ENCODE peak calls at places on chromosome 18, in six cellular contexts. C, V, D, Y, W and U are unnamed samples.

GRCh38 chr18:23614891-23615290 is 28.6 kb upstream of the NPC1 start:
- DNase-seq in C (no peak), D (no peak), W (no peak), Y (no peak), V (no peak), U (no peak)

GRCh38 chr18:155688-156087 is 2.7 kb upstream of the USP14 start:
- DNase-seq in Y (no peak), W (no peak), V (no peak), C (no peak), D (no peak), U (no peak)

GRCh38 chr18:42268793-42269192 is 313.8 kb downstream of the PIK3C3 start:
- DNase-seq in D (no peak), V (no peak), W (no peak), Y (no peak), C (no peak), U (no peak)

GRCh38 chr18:49026501-49027378 is 76.0 kb upstream of the SMAD7 start:
- DNase-seq in V (no peak), Y (no peak), D (no peak), C (no peak), W (no peak), U (no peak)

GRCh38 chr18:27144672-27145071 is 40.4 kb downstream of the CHST9 start:
- DNase-seq in D (no peak), C (no peak), Y (no peak), W (no peak), V (no peak), U (peak; percentile 74)

GRCh38 chr18:13725566-13726227 is 661 bp downstream of the FAM210A start:
- DNase-seq in V (no peak), Y (no peak), D (peak; percentile 3), C (no peak), W (no peak), U (peak; percentile 17)

GRCh38 chr18:50654211-50654610 is 94.3 kb downstream of the MAPK4 start:
- DNase-seq in D (no peak), W (no peak), Y (no peak), C (no peak), V (no peak), U (no peak)

GRCh38 chr18:57780318-57781127 is 22.6 kb downstream of the ATP8B1 start:
- DNase-seq in Y (no peak), V (no peak), W (no peak), D (no peak), C (no peak), U (no peak)

GRCh38 chr18:8946046-8946838 is 156.3 kb upstream of the NDUFV2 start:
- DNase-seq in C (no peak), D (no peak), V (no peak), W (no peak), Y (no peak), U (peak; percentile 95)

GRCh38 chr18:50644146-50644545 is 84.3 kb downstream of the MAPK4 start:
- DNase-seq in W (no peak), C (no peak), Y (no peak), V (no peak), D (no peak), U (no peak)

GRCh38 chr18:26963292-26963691 is 97.8 kb upstream of the AQP4 start:
- DNase-seq in W (no peak), D (no peak), Y (no peak), C (no peak), V (no peak), U (peak; percentile 14)

GRCh38 chr18:79393626-79394401 is 1.9 kb upstream of the NFATC1 start:
- DNase-seq in C (no peak), Y (peak; percentile 66), W (peak; percentile 97), V (peak; percentile 79), D (no peak), U (peak; percentile 83)

GRCh38 chr18:59911600-59911999 is 11.8 kb downstream of the PMAIP1 start:
- DNase-seq in C (no peak), V (no peak), D (no peak), W (no peak), Y (no peak), U (no peak)

GRCh38 chr18:61149786-61150185 is 183.4 kb upstream of the CDH20 start:
- DNase-seq in W (no peak), Y (no peak), D (no peak), C (no peak), V (no peak), U (no peak)

GRCh38 chr18:54647176-54647575 is 56.1 kb downstream of the DYNAP start:
- DNase-seq in C (peak; percentile 11), W (no peak), V (no peak), D (no peak), Y (peak; percentile 4), U (peak; percentile 60)

GRCh38 chr18:5466256-5466655 is 77.5 kb downstream of the EPB41L3 start:
- DNase-seq in C (no peak), D (no peak), Y (no peak), W (no peak), V (no peak), U (no peak)

GRCh38 chr18:9619990-9620389 is 5.6 kb upstream of the PPP4R1 start:
- DNase-seq in Y (no peak), V (no peak), D (no peak), W (no peak), C (no peak), U (no peak)

GRCh38 chr18:10927980-10928605 is 221.3 kb downstream of the PIEZO2 start:
- DNase-seq in W (no peak), D (no peak), V (no peak), Y (no peak), C (no peak), U (no peak)

GRCh38 chr18:35549515-35549914 is 32.0 kb upstream of the GALNT1 start:
- DNase-seq in C (no peak), Y (no peak), D (no peak), W (no peak), V (no peak), U (no peak)

GRCh38 chr18:35641467-35641866 is 59.9 kb downstream of the GALNT1 start:
- DNase-seq in Y (no peak), V (no peak), W (no peak), D (no peak), C (no peak), U (no peak)

GRCh38 chr18:58276640-58277456 is 232.8 kb downstream of the NEDD4L start:
- DNase-seq in V (no peak), C (no peak), W (no peak), Y (no peak), D (no peak), U (no peak)

GRCh38 chr18:7452331-7452730 is 114.8 kb upstream of the PTPRM start:
- DNase-seq in V (no peak), Y (peak; percentile 8), W (peak; percentile 37), D (no peak), C (no peak), U (peak; percentile 58)

GRCh38 chr18:22250591-22250996 is 81.2 kb downstream of the GATA6 start:
- DNase-seq in Y (no peak), V (peak; percentile 74), D (no peak), W (peak; percentile 37), C (no peak), U (peak; percentile 87)

GRCh38 chr18:9333441-9334350 is 877 bp upstream of the TWSG1 start:
- DNase-seq in Y (no peak), C (no peak), D (no peak), W (peak; percentile 23), V (peak; percentile 28), U (no peak)

GRCh38 chr18:49647496-49648168 is 85.8 kb downstream of the LIPG start:
- DNase-seq in C (no peak), D (no peak), W (no peak), V (no peak), Y (no peak), U (peak; percentile 83)

GRCh38 chr18:24727685-24728084 is 267.2 kb downstream of the HRH4 start:
- DNase-seq in W (no peak), Y (no peak), V (no peak), D (no peak), C (no peak), U (no peak)

GRCh38 chr18:23230688-23231087 is 95.4 kb downstream of the CABLES1 start:
- DNase-seq in V (no peak), Y (no peak), W (peak; percentile 41), C (no peak), D (no peak), U (no peak)

GRCh38 chr18:29147944-29148343 is 971.0 kb upstream of the CDH2 start:
- DNase-seq in W (no peak), V (no peak), C (no peak), Y (no peak), D (no peak), U (peak; percentile 44)

GRCh38 chr18:11999431-11999830 is 18.1 kb downstream of the IMPA2 start:
- DNase-seq in Y (no peak), V (no peak), D (no peak), C (no peak), W (no peak), U (no peak)

GRCh38 chr18:56541790-56542189 is 96.6 kb downstream of the TXNL1 start:
- DNase-seq in W (no peak), C (no peak), V (no peak), Y (no peak), D (no peak), U (no peak)

GRCh38 chr18:38481576-38481975 is 916.0 kb upstream of the CELF4 start:
- DNase-seq in W (no peak), V (no peak), C (no peak), Y (no peak), D (no peak), U (no peak)

GRCh38 chr18:22040527-22040926 is 128.9 kb upstream of the GATA6 start:
- DNase-seq in D (no peak), V (peak; percentile 82), C (no peak), W (no peak), Y (no peak), U (no peak)

GRCh38 chr18:23730850-23731249 is 41.6 kb downstream of the LAMA3 start:
- DNase-seq in Y (no peak), D (no peak), V (no peak), W (no peak), C (no peak), U (no peak)

GRCh38 chr18:21241224-21242131 is 554 bp upstream of the GREB1L start:
- DNase-seq in C (peak; percentile 52), Y (peak; percentile 3), V (no peak), D (no peak), W (peak; percentile 46), U (no peak)

GRCh38 chr18:73461780-73462059 is 593.9 kb upstream of the NETO1 start:
- DNase-seq in Y (no peak), W (no peak), V (no peak), D (no peak), C (no peak), U (peak; percentile 31)

GRCh38 chr18:51522821-51523220 is 325.3 kb upstream of the MEX3C start:
- DNase-seq in D (no peak), Y (no peak), C (no peak), V (no peak), W (no peak), U (peak; percentile 64)

GRCh38 chr18:9133225-9133624 is 3.4 kb upstream of the ANKRD12 start:
- DNase-seq in D (no peak), V (no peak), Y (no peak), C (no peak), W (no peak), U (no peak)

GRCh38 chr18:27797484-27797883 is 379.4 kb downstream of the CDH2 start:
- DNase-seq in C (no peak), V (no peak), D (no peak), Y (no peak), W (no peak), U (no peak)